ENCODE peak calls at places on chromosomes 12 and 14, in eight cellular contexts. A, M, P, J, Y, B, C and H are unnamed samples.
A peak's percentile ranks its signal among the peaks of the same experiment; 100 is the strongest.

GRCh38 chr12:108782971-108783370 is 51.7 kb upstream of the CORO1C start:
- DNase-seq in A (no peak), M (no peak), P (no peak), J (no peak), Y (no peak), B (no peak), C (no peak), H (no peak)

GRCh38 chr14:92783813-92784431 is 10.2 kb upstream of the GOLGA5 start:
- DNase-seq in A (no peak), M (no peak), P (peak; percentile 44), J (no peak), Y (peak; percentile 44), B (no peak), C (peak; percentile 59), H (no peak)

GRCh38 chr14:24941719-24942118 is 108.2 kb downstream of the STXBP6 start:
- DNase-seq in A (no peak), M (no peak), P (no peak), J (no peak), Y (no peak), B (no peak), C (peak; percentile 50), H (no peak)

GRCh38 chr12:65891987-65892481 is 67.8 kb downstream of the HMGA2 start:
- DNase-seq in A (peak; percentile 66), M (peak; percentile 83), P (no peak), J (no peak), Y (peak; percentile 82), B (peak; percentile 38), C (peak; percentile 59), H (peak; percentile 86)

GRCh38 chr14:76324133-76324532 is 51.8 kb upstream of the ESRRB start:
- DNase-seq in A (peak; percentile 19), M (no peak), P (no peak), J (no peak), Y (no peak), B (no peak), C (no peak), H (no peak)

GRCh38 chr12:111180830-111181726 is 187.8 kb downstream of the PHETA1 start:
- DNase-seq in A (peak; percentile 73), M (peak; percentile 27), P (no peak), J (no peak), Y (no peak), B (peak; percentile 72), C (peak; percentile 35), H (no peak)

GRCh38 chr12:7130791-7131501 is 775 bp downstream of the CLSTN3 start:
- DNase-seq in A (peak; percentile 80), M (peak; percentile 71), P (peak; percentile 58), J (peak; percentile 15), Y (no peak), B (no peak), C (peak; percentile 63), H (no peak)

GRCh38 chr12:117484901-117485300 is 123.5 kb upstream of the NOS1 start:
- DNase-seq in A (no peak), M (no peak), P (no peak), J (no peak), Y (no peak), B (no peak), C (no peak), H (no peak)

GRCh38 chr12:68189766-68190700 is 30.5 kb upstream of the IFNG start:
- DNase-seq in A (no peak), M (no peak), P (no peak), J (no peak), Y (no peak), B (no peak), C (no peak), H (no peak)

GRCh38 chr14:53953002-53953827 is 3.4 kb downstream of the BMP4 start:
- DNase-seq in A (peak; percentile 94), M (peak; percentile 93), P (peak; percentile 75), J (no peak), Y (peak; percentile 87), B (no peak), C (peak; percentile 88), H (peak; percentile 94)

GRCh38 chr12:109625131-109625559 is 51.6 kb downstream of the MVK start:
- DNase-seq in A (no peak), M (no peak), P (no peak), J (no peak), Y (peak; percentile 40), B (no peak), C (peak; percentile 20), H (no peak)

GRCh38 chr12:115232455-115233156 is 548.6 kb upstream of the TBX3 start:
- DNase-seq in A (no peak), M (no peak), P (no peak), J (no peak), Y (no peak), B (no peak), C (no peak), H (no peak)

GRCh38 chr14:92493492-92493891 is 20.1 kb upstream of the RIN3 start:
- DNase-seq in A (no peak), M (no peak), P (no peak), J (no peak), Y (peak; percentile 4), B (no peak), C (peak; percentile 11), H (peak; percentile 64)

GRCh38 chr12:56927281-56927680 is 6.9 kb downstream of the SDR9C7 start:
- DNase-seq in A (no peak), M (no peak), P (no peak), J (no peak), Y (no peak), B (no peak), C (no peak), H (no peak)

GRCh38 chr12:11015775-11016430 is 6.5 kb downstream of the TAS2R19 start:
- DNase-seq in A (no peak), M (no peak), P (no peak), J (no peak), Y (no peak), B (no peak), C (peak; percentile 68), H (no peak)

GRCh38 chr14:65650843-65651242 is 238.3 kb downstream of the FUT8 start:
- DNase-seq in A (no peak), M (no peak), P (no peak), J (no peak), Y (no peak), B (no peak), C (no peak), H (no peak)

GRCh38 chr14:104519721-104520120 is 59.8 kb upstream of the C14orf180 start:
- DNase-seq in A (no peak), M (no peak), P (no peak), J (no peak), Y (no peak), B (no peak), C (no peak), H (no peak)

GRCh38 chr12:105334568-105334967 is 4.1 kb downstream of the C12orf75 start:
- DNase-seq in A (no peak), M (no peak), P (no peak), J (no peak), Y (no peak), B (no peak), C (peak; percentile 7), H (no peak)

GRCh38 chr14:98953544-98954346 is 318.3 kb downstream of the BCL11B start:
- DNase-seq in A (no peak), M (peak; percentile 22), P (no peak), J (no peak), Y (no peak), B (peak; percentile 95), C (peak; percentile 44), H (peak; percentile 80)

GRCh38 chr12:627285-627684 is 36.0 kb downstream of the NINJ2 start:
- DNase-seq in A (no peak), M (no peak), P (no peak), J (no peak), Y (no peak), B (no peak), C (no peak), H (no peak)

GRCh38 chr12:89140580-89141236 is 211.6 kb downstream of the DUSP6 start:
- DNase-seq in A (no peak), M (no peak), P (no peak), J (no peak), Y (peak; percentile 79), B (no peak), C (no peak), H (no peak)

GRCh38 chr14:36747411-36748184 is 85.9 kb downstream of the PAX9 start:
- DNase-seq in A (no peak), M (no peak), P (no peak), J (no peak), Y (no peak), B (no peak), C (no peak), H (no peak)
- TF ChIP-seq CTCF in A (peak; percentile 42), M (no peak), P (no peak), J (no peak), Y (peak; percentile 33), B (no peak), C (peak; percentile 22), H (peak; percentile 56)

GRCh38 chr14:32244404-32244803 is 41.3 kb upstream of the RNU6-8 start:
- DNase-seq in A (no peak), M (no peak), P (peak; percentile 7), J (no peak), Y (no peak), B (no peak), C (no peak), H (no peak)
- TF ChIP-seq CTCF in A (no peak), M (no peak), P (no peak), J (no peak), Y (no peak), B (no peak), C (no peak), H (peak; percentile 33)

DNA sequence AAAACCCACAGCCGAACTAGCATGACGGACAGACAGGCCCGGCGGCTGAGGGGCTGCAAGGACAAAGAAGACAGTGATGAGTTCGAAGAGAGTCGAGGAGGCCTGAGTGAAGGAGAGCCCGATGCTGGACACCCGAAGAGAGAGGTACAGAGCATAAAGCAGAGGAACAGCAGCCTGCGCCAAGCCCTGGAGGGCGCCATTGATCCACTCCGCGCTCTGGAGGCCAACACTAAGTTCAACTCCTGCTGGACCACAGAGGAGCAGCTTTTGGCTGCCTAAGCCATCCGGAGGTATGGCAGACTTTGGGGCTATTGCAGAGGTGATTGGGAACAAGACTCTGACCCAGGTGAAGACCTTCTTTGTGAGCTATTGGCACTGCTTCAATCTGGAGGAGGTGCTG is 7.8 kb upstream of the PLXNC1 start:
- DNase-seq in A (no peak), M (no peak), P (peak; percentile 54), J (peak; percentile 15), Y (no peak), B (no peak), C (peak; percentile 48), H (no peak)
- TF ChIP-seq CTCF in A (peak; percentile 27), M (no peak), P (peak; percentile 7), J (peak; percentile 34), Y (peak; percentile 20), B (no peak), C (peak; percentile 28), H (peak; percentile 38)

GRCh38 chr12:128823216-128823915 is 392 bp downstream of the SLC15A4 start:
- DNase-seq in A (peak; percentile 75), M (peak; percentile 14), P (peak; percentile 46), J (no peak), Y (no peak), B (no peak), C (peak; percentile 40), H (no peak)

GRCh38 chr12:128827724-128828123 is 4.0 kb upstream of the SLC15A4 start:
- DNase-seq in A (no peak), M (no peak), P (no peak), J (no peak), Y (no peak), B (no peak), C (no peak), H (no peak)

GRCh38 chr12:128820723-128821432 is 2.9 kb downstream of the SLC15A4 start:
- DNase-seq in A (no peak), M (no peak), P (peak; percentile 84), J (no peak), Y (peak; percentile 60), B (no peak), C (peak; percentile 32), H (no peak)

GRCh38 chr12:128825845-128826244 is 2.1 kb upstream of the SLC15A4 start:
- DNase-seq in A (no peak), M (no peak), P (no peak), J (no peak), Y (no peak), B (no peak), C (no peak), H (no peak)

GRCh38 chr12:128823916-128824839 is at the start of gene SLC15A4:
- DNase-seq in A (peak; percentile 99), M (peak; percentile 95), P (peak; percentile 97), J (peak; percentile 72), Y (peak; percentile 96), B (peak; percentile 96), C (peak; percentile 98), H (peak; percentile 98)
- TF ChIP-seq CTCF in A (no peak), M (no peak), P (no peak), J (no peak), Y (no peak), B (no peak), C (no peak), H (no peak)